ENCODE peak calls at places on chromosomes 7 and 10, in seven cellular contexts. Y is endothelial cell; W is stimulated activated naive B cell treated with anti-CD40 and anti-IgM and Interleukin-4, amounts not matched to agents 10 μg/mL and 1 μg/mL and 100 μg/mL, for 72 hours; Q is naive thymus-derived CD8-positive, alpha-beta T cell; D is endodermal cell; L is stimulated activated CD8-positive, alpha-beta memory T cell treated with anti-CD3 and anti-CD28 coated beads, Interleukin-4, amount 100 ng/mL, for 24 hours; K is Caki2. H is an unnamed sample.

GRCh38 chr7:73436031-73436929 is 2.7 kb downstream of the FZD9 start:
- DNase-seq in K (peak), W (no peak), Y (no peak), Q (no peak), L (no peak), D (peak), H (no peak)

GRCh38 chr10:26413375-26413774 is 24.8 kb upstream of the APBB1IP start:
- DNase-seq in Q (no peak), Y (no peak), K (no peak), W (peak), D (no peak), L (no peak), H (no peak)

GRCh38 chr7:116546916-116547315 is 22.1 kb downstream of the CAV1 start:
- DNase-seq in L (no peak), Q (no peak), K (no peak), W (no peak), Y (no peak), D (no peak), H (no peak)

GRCh38 chr7:47807756-47808155 is 140.5 kb downstream of the PKD1L1 start:
- DNase-seq in W (peak), Y (no peak), D (peak), K (no peak), L (no peak), Q (no peak), H (no peak)

GRCh38 chr7:33183504-33183903 is 54.1 kb downstream of the BBS9 start:
- DNase-seq in L (no peak), Q (no peak), K (no peak), Y (no peak), W (no peak), D (no peak), H (no peak)

GRCh38 chr10:110501142-110501937 is 3.6 kb downstream of the DUSP5 start:
- DNase-seq in Q (no peak), W (peak), L (peak), K (peak), Y (peak), D (peak), H (peak)

GRCh38 chr10:133128126-133129081 is 31.6 kb upstream of the KNDC1 start:
- DNase-seq in Q (no peak), D (peak), Y (no peak), L (no peak), W (no peak), K (no peak), H (no peak)

GRCh38 chr10:32413513-32413912 is 32.4 kb upstream of the CCDC7 start:
- DNase-seq in Q (no peak), L (peak), Y (no peak), D (no peak), K (peak), W (no peak), H (peak)

GRCh38 chr7:83819911-83820310 is 171.0 kb upstream of the SEMA3E start:
- DNase-seq in D (peak), L (no peak), W (no peak), Q (no peak), Y (no peak), K (no peak), H (no peak)

GRCh38 chr7:116426428-116427156 is 72.9 kb upstream of the CAV2 start:
- DNase-seq in Y (no peak), W (no peak), D (no peak), L (no peak), Q (no peak), K (peak), H (peak)

GRCh38 chr10:30736685-30737232 is 107.2 kb upstream of the LYZL2 start:
- DNase-seq in L (no peak), Q (no peak), W (peak), D (no peak), Y (no peak), K (peak), H (peak)

GRCh38 chr10:84217746-84218145 is 7.6 kb downstream of the LRIT2 start:
- DNase-seq in W (no peak), Q (no peak), D (no peak), Y (no peak), K (no peak), L (no peak), H (no peak)

GRCh38 chr10:45106257-45106856 is 105.6 kb downstream of the ZNF22 start:
- DNase-seq in Q (no peak), W (no peak), K (no peak), D (no peak), L (no peak), Y (no peak), H (no peak)

GRCh38 chr7:45183711-45184210 is 26.2 kb downstream of the RAMP3 start:
- DNase-seq in K (no peak), W (no peak), D (peak), Y (no peak), Q (no peak), L (no peak), H (no peak)

GRCh38 chr10:68301790-68302502 is 29.9 kb upstream of the HNRNPH3 start:
- DNase-seq in Y (no peak), L (no peak), K (peak), Q (no peak), D (no peak), W (no peak), H (no peak)

GRCh38 chr7:44163591-44163990 is 22.5 kb upstream of the MYL7 start:
- DNase-seq in Q (no peak), D (peak), K (peak), L (no peak), Y (no peak), W (no peak), H (peak)

GRCh38 chr10:2619472-2619871 is 447.9 kb upstream of the PFKP start:
- DNase-seq in Q (no peak), Y (peak), L (no peak), K (peak), D (peak), W (no peak), H (no peak)

GRCh38 chr10:96370575-96371157 is 11.9 kb upstream of the OPALIN start:
- DNase-seq in Y (peak), W (peak), Q (peak), L (peak), D (peak), K (peak), H (no peak)

GRCh38 chr10:33183658-33184057 is 150.8 kb downstream of the NRP1 start:
- DNase-seq in W (no peak), L (no peak), D (no peak), K (no peak), Q (no peak), Y (no peak), H (no peak)

GRCh38 chr10:97169911-97170693 is 15.7 kb downstream of the SLIT1 start:
- DNase-seq in Y (no peak), Q (no peak), W (no peak), L (no peak), K (no peak), D (no peak), H (no peak)

GRCh38 chr10:46518028-46518725 is 38.3 kb downstream of the GPRIN2 start:
- DNase-seq in W (no peak), L (no peak), K (no peak), D (peak), Q (no peak), Y (no peak), H (no peak)

GRCh38 chr10:133405272-133405671 is 11.3 kb downstream of the MTG1 start:
- DNase-seq in K (no peak), Q (no peak), Y (no peak), L (no peak), W (no peak), D (no peak), H (no peak)

GRCh38 chr10:74178042-74178791 is 27.2 kb downstream of the ADK start:
- DNase-seq in Y (no peak), K (no peak), W (no peak), L (no peak), Q (no peak), D (no peak), H (no peak)

GRCh38 chr10:16843252-16843870 is 26.1 kb upstream of the RSU1 start:
- DNase-seq in Y (no peak), K (peak), L (no peak), D (no peak), W (no peak), Q (no peak), H (no peak)

GRCh38 chr7:84187813-84188212 is 6.8 kb downstream of the SEMA3A start:
- DNase-seq in Y (no peak), D (no peak), L (no peak), Q (no peak), W (no peak), K (no peak), H (no peak)

GRCh38 chr7:86469680-86470295 is 173.9 kb upstream of the GRM3 start:
- DNase-seq in D (peak), K (peak), Y (peak), Q (no peak), W (peak), L (no peak), H (peak)

GRCh38 chr7:55370001-55370400 is 4.9 kb downstream of the LANCL2 start:
- DNase-seq in L (no peak), D (no peak), Y (no peak), W (no peak), K (no peak), Q (no peak), H (no peak)

GRCh38 chr7:66769833-66770512 is 29.4 kb downstream of the RABGEF1 start:
- DNase-seq in W (no peak), K (no peak), Q (no peak), Y (no peak), D (no peak), L (no peak), H (no peak)

GRCh38 chr7:90563286-90563685 is 32.8 kb upstream of the CDK14 start:
- DNase-seq in K (no peak), D (no peak), L (no peak), W (no peak), Q (no peak), Y (no peak), H (no peak)

GRCh38 chr10:5827841-5828240 is 14.6 kb upstream of the GDI2 start:
- DNase-seq in Y (no peak), Q (no peak), K (no peak), W (no peak), L (no peak), D (no peak), H (no peak)